ENCODE peak calls at places on chromosomes 5 and 9, in six cellular contexts. Y is tibial nerve, A is fibroblast of lung, I is IMR-90, E is kidney epithelial cell, V is left lung. G is an unnamed sample.

GRCh38 chr9:124257865-124258764 is at the start of gene NEK6:
- DNase-seq in Y (no peak), A (peak), I (peak), E (no peak), V (no peak), G (peak)

GRCh38 chr5:125891326-125891725 is 531.9 kb upstream of the GRAMD2B start:
- DNase-seq in Y (no peak), A (peak), I (no peak), E (no peak), V (no peak), G (peak)

GRCh38 chr9:131098391-131099087 is 2.2 kb downstream of the AIF1L start:
- DNase-seq in Y (no peak), A (no peak), I (no peak), E (no peak), V (no peak), G (no peak)

GRCh38 chr5:28543699-28544098 is 1505.3 kb upstream of the CDH9 start:
- DNase-seq in Y (no peak), A (no peak), I (no peak), E (no peak), V (no peak), G (no peak)

GRCh38 chr5:75891736-75892135 is 174.5 kb upstream of the POC5 start:
- DNase-seq in Y (no peak), A (no peak), I (no peak), E (no peak), V (no peak), G (no peak)

GRCh38 chr5:98391921-98392625 is 381.4 kb upstream of the RGMB start:
- DNase-seq in Y (no peak), A (no peak), I (no peak), E (no peak), V (no peak), G (no peak)

GRCh38 chr9:129311638-129312037 is 133.6 kb upstream of the IER5L start:
- DNase-seq in Y (peak), A (no peak), I (no peak), E (no peak), V (peak), G (peak)

GRCh38 chr5:34913072-34913471 is 2.2 kb downstream of the RAD1 start:
- DNase-seq in Y (no peak), A (peak), I (peak), E (no peak), V (no peak), G (no peak)

GRCh38 chr9:98314381-98315066 is 59.1 kb upstream of the TBC1D2 start:
- DNase-seq in Y (no peak), A (peak), I (peak), E (peak), V (peak), G (peak)

GRCh38 chr5:123401320-123401719 is 21.9 kb downstream of the CEP120 start:
- DNase-seq in Y (no peak), A (no peak), I (no peak), E (no peak), V (no peak), G (no peak)

GRCh38 chr5:96783326-96783725 is 24.4 kb downstream of the ERAP1 start:
- DNase-seq in Y (no peak), A (no peak), I (peak), E (no peak), V (no peak), G (no peak)

GRCh38 chr5:55821731-55822512 is 29.2 kb upstream of the IL31RA start:
- DNase-seq in Y (no peak), A (peak), I (no peak), E (no peak), V (peak), G (peak)

GRCh38 chr5:151132959-151133358 is 24.6 kb downstream of the ANXA6 start:
- DNase-seq in Y (no peak), A (no peak), I (no peak), E (no peak), V (no peak), G (no peak)

GRCh38 chr9:70484232-70485130 is 70.0 kb upstream of the KLF9 start:
- DNase-seq in Y (no peak), A (peak), I (peak), E (no peak), V (no peak), G (peak)

GRCh38 chr5:82375488-82376294 is 97.5 kb upstream of the RPS23 start:
- DNase-seq in Y (no peak), A (peak), I (no peak), E (no peak), V (no peak), G (no peak)

GRCh38 chr9:120713257-120714087 is 798 bp downstream of the MEGF9 start:
- DNase-seq in Y (no peak), A (no peak), I (no peak), E (no peak), V (peak), G (peak)

GRCh38 chr5:143921525-143922311 is 109.8 kb downstream of the HMHB1 start:
- DNase-seq in Y (no peak), A (peak), I (peak), E (no peak), V (no peak), G (peak)

GRCh38 chr9:130042406-130042930 is 521 bp downstream of the FNBP1 start:
- DNase-seq in Y (no peak), A (peak), I (no peak), E (no peak), V (peak), G (peak)

GRCh38 chr9:37104183-37104889 is 16.0 kb upstream of the ZCCHC7 start:
- DNase-seq in Y (no peak), A (peak), I (peak), E (peak), V (no peak), G (peak)

GRCh38 chr5:72402959-72403628 is 82.9 kb downstream of the PTCD2 start:
- DNase-seq in Y (no peak), A (no peak), I (no peak), E (no peak), V (peak), G (no peak)

GRCh38 chr5:154546719-154547118 is 68.7 kb upstream of the HAND1 start:
- DNase-seq in Y (no peak), A (no peak), I (no peak), E (no peak), V (no peak), G (no peak)

GRCh38 chr5:134091626-134092121 is 22.8 kb upstream of the TCF7 start:
- DNase-seq in Y (no peak), A (no peak), I (no peak), E (no peak), V (no peak), G (no peak)

GRCh38 chr5:169629847-169630548 is 7.1 kb upstream of the DOCK2 start:
- DNase-seq in Y (no peak), A (peak), I (peak), E (no peak), V (no peak), G (peak)

GRCh38 chr5:138303365-138303764 is 28.2 kb downstream of the CDC25C start:
- DNase-seq in Y (no peak), A (peak), I (peak), E (no peak), V (no peak), G (peak)

GRCh38 chr5:151660616-151661015 is 26.1 kb downstream of the SPARC start:
- DNase-seq in Y (no peak), A (peak), I (peak), E (no peak), V (no peak), G (peak)

GRCh38 chr5:111514087-111514486 is 1.8 kb upstream of the STARD4 start:
- DNase-seq in Y (no peak), A (no peak), I (no peak), E (no peak), V (no peak), G (no peak)

GRCh38 chr9:78213696-78214095 is 22.2 kb upstream of the CEP78 start:
- DNase-seq in Y (no peak), A (peak), I (no peak), E (peak), V (no peak), G (peak)

GRCh38 chr5:62460578-62460983 is 48.0 kb downstream of the IPO11 start:
- DNase-seq in Y (no peak), A (peak), I (peak), E (no peak), V (no peak), G (peak)

GRCh38 chr5:69078921-69079537 is 14.8 kb upstream of the SLC30A5 start:
- DNase-seq in Y (no peak), A (no peak), I (no peak), E (no peak), V (no peak), G (peak)

GRCh38 chr9:111463036-111463435 is 21.1 kb downstream of the ECPAS start:
- DNase-seq in Y (no peak), A (no peak), I (no peak), E (no peak), V (no peak), G (no peak)

GRCh38 chr9:22829236-22829635 is 382.6 kb downstream of the DMRTA1 start:
- DNase-seq in Y (no peak), A (no peak), I (no peak), E (no peak), V (no peak), G (no peak)
- TF ChIP-seq CTCF in Y (no peak), A (no peak), I (no peak), E (no peak), V (no peak), G (no peak)

DNA sequence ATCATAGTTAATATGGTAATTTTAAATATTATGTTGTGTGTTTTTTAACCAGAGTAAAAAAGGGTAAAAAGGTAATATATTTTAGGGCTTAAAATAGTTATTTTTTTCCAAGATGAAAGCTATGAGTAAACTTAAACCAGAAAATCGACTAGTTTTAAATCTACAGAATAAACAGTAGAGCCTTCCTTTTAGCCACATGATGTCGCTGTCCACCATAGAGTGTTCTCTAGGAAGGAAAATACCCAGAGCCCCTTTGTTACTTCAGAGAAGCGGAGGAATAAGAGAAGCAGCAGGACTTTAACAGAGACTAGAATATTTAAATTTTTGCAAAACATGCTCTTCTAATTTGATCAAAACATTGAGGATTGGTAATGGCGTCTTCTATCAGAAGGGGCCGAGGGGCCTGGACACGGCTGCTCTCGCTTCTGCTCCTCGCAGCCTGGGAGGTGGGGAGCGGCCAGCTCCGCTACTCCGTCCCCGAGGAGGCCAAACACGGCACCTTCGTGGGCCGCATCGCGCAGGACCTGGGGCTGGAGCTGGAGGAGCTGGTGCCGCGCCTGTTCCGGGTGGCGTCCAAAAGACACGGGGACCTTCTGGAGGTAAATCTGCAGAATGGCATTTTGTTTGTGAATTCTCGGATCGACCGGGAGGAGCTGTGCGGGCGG is at the start of gene PCDHA2:
- DNase-seq in Y (no peak), A (no peak), I (no peak), E (no peak), V (no peak), G (no peak)
- H3K4me3 ChIP-seq in Y (no peak), A (peak), I (no peak), E (no peak), V (no peak), G (no peak)

GRCh38 chr9:76395381-76395780 is 1.2 kb upstream of the RFK start:
- DNase-seq in Y (no peak), A (no peak), I (no peak), E (no peak), V (no peak), G (no peak)

GRCh38 chr9:76394896-76395244 is 644 bp upstream of the RFK start:
- DNase-seq in Y (peak), A (no peak), I (no peak), E (no peak), V (peak), G (no peak)

GRCh38 chr9:76396597-76396996 is 2.4 kb upstream of the RFK start:
- DNase-seq in Y (no peak), A (no peak), I (no peak), E (no peak), V (no peak), G (no peak)

GRCh38 chr9:76396144-76396543 is 1.9 kb upstream of the RFK start:
- DNase-seq in Y (no peak), A (no peak), I (no peak), E (no peak), V (no peak), G (no peak)

DNA sequence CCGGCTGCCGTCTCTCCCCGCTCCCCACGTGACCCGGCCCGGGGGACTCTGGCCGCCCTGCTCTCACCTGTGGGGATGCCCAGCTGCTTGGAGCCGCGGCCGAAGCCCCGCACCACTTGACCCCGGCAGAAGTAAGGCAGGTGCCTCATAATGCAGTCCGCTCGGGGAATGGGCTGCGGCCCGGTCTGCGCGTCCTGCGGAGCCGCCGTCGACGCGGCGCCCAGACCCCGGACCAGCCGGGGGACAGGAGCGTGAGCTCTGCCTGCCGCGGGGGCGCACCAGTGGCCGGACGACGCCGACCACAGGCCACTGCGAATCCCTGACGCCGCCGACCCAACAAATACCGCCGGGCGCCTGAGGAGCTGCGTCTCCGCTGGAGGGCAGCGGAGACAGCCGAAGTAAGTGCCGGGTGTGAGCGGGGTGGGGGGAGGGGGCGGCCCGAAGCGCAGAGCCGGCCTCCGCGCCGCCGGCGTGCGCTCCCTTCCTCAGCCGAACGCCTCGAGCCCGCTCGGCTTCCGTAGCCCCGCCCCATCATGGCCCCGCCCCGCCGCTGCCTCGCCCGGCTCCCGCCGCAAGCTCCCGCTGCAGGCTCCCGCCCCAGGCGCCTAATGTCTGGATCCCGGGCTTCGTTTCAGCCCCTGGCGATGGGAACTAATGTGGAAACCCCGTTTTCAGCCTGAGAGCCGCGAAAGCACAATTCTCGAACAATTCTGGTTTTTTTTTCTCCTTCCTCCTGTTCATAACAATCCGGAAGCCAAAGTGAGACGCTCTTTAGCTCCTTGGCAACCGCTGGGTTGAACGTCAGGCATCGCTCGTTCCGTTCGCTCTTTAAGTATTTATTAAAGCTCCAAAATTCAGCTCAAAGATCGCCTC is at the start of gene RFK:
- DNase-seq in Y (peak), A (peak), I (peak), E (peak), V (peak), G (peak)
- TF ChIP-seq CTCF in Y (peak), A (peak), I (peak), E (peak), V (no peak), G (peak)

DNA sequence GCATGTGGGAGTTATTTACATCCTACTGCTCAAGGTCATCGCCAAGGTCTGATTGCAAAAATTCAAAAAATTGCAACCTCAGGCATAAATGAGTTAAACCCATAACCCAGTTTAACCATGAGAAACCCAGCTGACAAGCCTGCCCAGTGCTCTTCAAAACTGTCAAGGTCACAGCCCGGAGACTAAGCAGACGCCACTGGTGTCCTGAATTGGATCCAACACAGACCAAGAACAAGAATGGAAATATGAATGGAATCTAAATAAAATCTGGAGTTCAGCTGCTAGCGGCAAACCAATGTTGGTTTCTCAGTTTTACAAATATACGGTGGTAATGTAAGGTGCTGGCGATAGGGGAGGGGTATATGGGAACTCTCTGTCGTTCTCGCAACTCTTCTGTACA is 201.5 kb upstream of the MVB12B start:
- DNase-seq in Y (no peak), A (no peak), I (no peak), E (no peak), V (no peak), G (no peak)
- H3K4me3 ChIP-seq in Y (no peak), A (no peak), I (no peak), E (no peak), V (no peak), G (no peak)

GRCh38 chr5:147887026-147887627 is 8.6 kb downstream of the SCGB3A2 start:
- DNase-seq in Y (no peak), A (no peak), I (peak), E (no peak), V (no peak), G (peak)
- TF ChIP-seq CTCF in Y (peak), A (peak), I (peak), E (no peak), V (peak), G (peak)

GRCh38 chr5:5570646-5571045 is 148.2 kb downstream of the ICE1 start:
- DNase-seq in Y (no peak), A (no peak), I (no peak), E (no peak), V (no peak), G (no peak)

GRCh38 chr5:5572010-5572982 is 149.8 kb downstream of the ICE1 start:
- DNase-seq in Y (peak), A (no peak), I (no peak), E (no peak), V (no peak), G (no peak)

GRCh38 chr5:5575461-5575860 is 153.0 kb downstream of the ICE1 start:
- DNase-seq in Y (no peak), A (no peak), I (no peak), E (no peak), V (no peak), G (no peak)

GRCh38 chr5:5573798-5574380 is 151.4 kb downstream of the ICE1 start:
- DNase-seq in Y (no peak), A (no peak), I (no peak), E (no peak), V (no peak), G (no peak)

DNA sequence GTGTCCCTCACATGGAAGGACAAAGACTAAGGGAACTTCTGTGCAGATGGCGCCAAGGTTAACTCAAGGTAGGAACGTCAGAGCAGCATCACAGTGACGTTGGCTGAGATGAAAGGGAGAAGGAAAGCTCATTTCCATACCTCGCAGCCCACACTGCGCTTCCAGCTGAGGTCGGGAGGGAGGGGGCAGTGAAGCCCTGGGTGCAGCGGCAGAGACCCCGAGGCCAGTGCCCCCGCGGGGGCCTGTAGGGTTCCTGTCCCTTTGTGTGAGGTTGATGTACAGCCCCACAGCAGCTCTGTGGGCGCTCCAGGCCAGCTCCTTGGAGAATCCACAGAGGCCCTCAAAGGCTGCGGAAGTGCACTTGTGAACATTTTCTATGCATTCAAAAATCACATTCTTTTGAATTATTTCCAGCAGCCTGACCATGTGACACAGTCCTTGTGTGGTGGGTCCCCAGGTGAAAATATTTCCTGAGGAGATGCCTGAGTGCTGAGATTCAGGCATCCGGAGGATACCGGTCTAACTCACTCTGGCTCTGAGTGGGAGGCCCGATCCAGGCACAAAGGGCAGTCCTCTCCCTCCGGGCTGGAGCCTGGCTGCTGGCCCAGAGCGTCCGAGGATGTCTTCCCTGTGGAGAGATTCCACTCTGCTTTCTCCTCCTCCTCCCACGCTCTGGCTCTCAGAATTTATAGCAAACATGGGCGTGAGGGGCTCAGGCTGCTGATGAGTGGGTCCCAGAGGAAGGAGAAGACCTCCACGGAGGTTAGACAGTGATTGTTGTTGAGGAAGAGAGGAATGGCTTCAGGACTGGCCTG is 150.7 kb downstream of the ICE1 start:
- DNase-seq in Y (no peak), A (no peak), I (no peak), E (no peak), V (no peak), G (no peak)
- H3K4me3 ChIP-seq in Y (no peak), A (no peak), I (no peak), E (no peak), V (no peak), G (no peak)

DNA sequence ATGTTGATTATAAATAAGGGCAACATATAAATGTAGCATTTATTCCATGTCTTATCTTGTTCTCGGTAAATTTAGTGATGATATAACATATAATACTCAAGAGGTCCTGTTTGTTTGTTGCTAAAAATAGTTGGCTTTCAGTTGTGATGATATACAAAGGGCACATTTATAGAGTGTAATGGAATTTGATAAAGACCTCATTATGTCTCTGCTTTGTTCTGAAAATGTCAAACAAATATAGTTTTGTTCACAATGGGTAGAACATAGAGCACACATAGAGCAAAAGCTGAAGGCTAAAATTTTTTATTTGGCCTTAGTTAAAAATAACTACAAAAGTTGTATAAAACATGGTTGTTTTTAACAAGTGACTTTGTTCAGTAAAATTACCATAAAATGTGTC is 477.1 kb upstream of the SMC2 start:
- DNase-seq in Y (no peak), A (no peak), I (no peak), E (no peak), V (no peak), G (no peak)
- TF ChIP-seq CTCF in Y (no peak), A (no peak), I (no peak), E (no peak), V (no peak), G (no peak)